ENCODE peak calls at places on chromosomes 12 and 14, in five cellular contexts. Q, P, I, Y and G are unnamed samples.

GRCh38 chr12:125861299-125862281 is 796.4 kb downstream of the AACS start:
- DNase-seq in Q (no peak), P (no peak), I (no peak), Y (no peak), G (no peak)

GRCh38 chr12:59077153-59077930 is 157.0 kb upstream of the LRIG3 start:
- DNase-seq in Q (no peak), P (no peak), I (peak), Y (peak), G (no peak)

GRCh38 chr14:106174206-106174605 is 647.8 kb downstream of the TMEM121 start:
- DNase-seq in Q (no peak), P (no peak), I (no peak), Y (no peak), G (no peak)

GRCh38 chr12:24778486-24779304 is 170.2 kb downstream of the BCAT1 start:
- DNase-seq in Q (peak), P (no peak), I (peak), Y (peak), G (peak)

GRCh38 chr14:89251066-89251465 is 166.0 kb downstream of the FOXN3 start:
- DNase-seq in Q (no peak), P (no peak), I (peak), Y (peak), G (peak)

GRCh38 chr14:70563417-70563816 is 28.6 kb upstream of the ADAM20 start:
- DNase-seq in Q (no peak), P (no peak), I (no peak), Y (no peak), G (no peak)

GRCh38 chr12:90833228-90833627 is 121.7 kb downstream of the CCER1 start:
- DNase-seq in Q (no peak), P (no peak), I (no peak), Y (no peak), G (no peak)

GRCh38 chr12:53300187-53300586 is 692 bp downstream of the MYG1 start:
- DNase-seq in Q (no peak), P (no peak), I (peak), Y (peak), G (no peak)

GRCh38 chr14:104443391-104444158 is 136.0 kb upstream of the C14orf180 start:
- DNase-seq in Q (no peak), P (peak), I (no peak), Y (no peak), G (peak)

GRCh38 chr14:89245802-89246201 is 171.2 kb downstream of the FOXN3 start:
- DNase-seq in Q (no peak), P (no peak), I (no peak), Y (no peak), G (no peak)

GRCh38 chr12:87270894-87271293 is 758.3 kb downstream of the C12orf50 start:
- DNase-seq in Q (peak), P (no peak), I (peak), Y (no peak), G (peak)

GRCh38 chr14:68891851-68892660 is 87.0 kb downstream of the ACTN1 start:
- DNase-seq in Q (no peak), P (no peak), I (peak), Y (peak), G (no peak)

GRCh38 chr14:71130491-71131179 is 223.4 kb downstream of the PCNX1 start:
- DNase-seq in Q (no peak), P (peak), I (peak), Y (peak), G (peak)

GRCh38 chr14:67170706-67171105 is 18.5 kb upstream of the GARIN2 start:
- DNase-seq in Q (no peak), P (no peak), I (peak), Y (peak), G (no peak)

GRCh38 chr12:112937741-112938719 is at the start of gene OAS3:
- DNase-seq in Q (no peak), P (peak), I (peak), Y (peak), G (peak)

GRCh38 chr12:71195338-71195896 is 37.6 kb upstream of the TSPAN8 start:
- DNase-seq in Q (no peak), P (no peak), I (no peak), Y (no peak), G (no peak)

GRCh38 chr14:22518073-22518472 is 71.0 kb downstream of the DAD1 start:
- DNase-seq in Q (peak), P (no peak), I (no peak), Y (no peak), G (no peak)

GRCh38 chr14:51333901-51334432 is 93.9 kb downstream of the TMX1 start:
- DNase-seq in Q (no peak), P (no peak), I (peak), Y (no peak), G (no peak)

GRCh38 chr14:35877276-35877675 is 51.1 kb downstream of the BRMS1L start:
- DNase-seq in Q (no peak), P (no peak), I (no peak), Y (no peak), G (no peak)

GRCh38 chr14:87102979-87103378 is 890.0 kb downstream of the GALC start:
- DNase-seq in Q (no peak), P (no peak), I (peak), Y (peak), G (no peak)
- H2BK5ac ChIP-seq in Q (no peak), P (no peak), I (peak), Y (no peak), G (no peak)

GRCh38 chr12:51534675-51535074 is 56.4 kb upstream of the SCN8A start:
- DNase-seq in Q (no peak), P (no peak), I (no peak), Y (no peak), G (no peak)
- H2AFZ ChIP-seq in Q (no peak), P (no peak), I (peak), Y (no peak), G (no peak)

GRCh38 chr12:99213047-99213446 is 434.5 kb upstream of the GARIN6 start:
- DNase-seq in Q (no peak), P (no peak), I (no peak), Y (no peak), G (no peak)

DNA sequence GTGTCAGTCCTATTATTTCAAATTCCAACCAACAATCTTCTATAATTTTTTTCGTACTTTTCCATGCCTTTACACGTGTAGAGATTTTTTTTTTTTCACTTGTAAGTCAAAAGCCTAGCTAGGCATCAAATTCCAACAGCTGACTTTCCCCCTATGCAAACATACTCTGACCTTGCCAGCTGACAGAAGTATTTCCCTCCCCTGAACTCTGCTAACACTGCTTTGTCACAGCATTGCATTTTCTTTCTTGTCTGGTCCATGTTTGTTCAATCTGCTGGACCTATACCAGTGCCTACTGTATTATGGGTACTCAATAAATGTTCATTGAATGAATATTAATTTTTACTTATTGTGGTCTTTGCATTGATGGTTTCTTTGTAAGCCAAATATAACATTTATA is 435.3 kb upstream of the GARIN6 start:
- DNase-seq in Q (no peak), P (no peak), I (no peak), Y (no peak), G (no peak)
- H2BK5ac ChIP-seq in Q (no peak), P (no peak), I (no peak), Y (no peak), G (no peak)

GRCh38 chr12:15879413-15879812 is 2.8 kb upstream of the STRAP start:
- DNase-seq in Q (no peak), P (no peak), I (no peak), Y (no peak), G (no peak)

GRCh38 chr12:15875863-15876262 is 6.3 kb upstream of the STRAP start:
- DNase-seq in Q (no peak), P (no peak), I (no peak), Y (no peak), G (no peak)

GRCh38 chr12:15882055-15882971 is at the start of gene STRAP:
- DNase-seq in Q (peak), P (peak), I (peak), Y (peak), G (peak)

GRCh38 chr12:15883536-15883935 is 1.3 kb downstream of the STRAP start:
- DNase-seq in Q (no peak), P (no peak), I (peak), Y (peak), G (no peak)

GRCh38 chr12:15880721-15881120 is 1.5 kb upstream of the STRAP start:
- DNase-seq in Q (no peak), P (no peak), I (no peak), Y (no peak), G (no peak)
- H2AFZ ChIP-seq in Q (no peak), P (peak), I (no peak), Y (no peak), G (no peak)

GRCh38 chr12:27523642-27524488 is at the start of gene PPFIBP1:
- DNase-seq in Q (peak), P (peak), I (peak), Y (peak), G (peak)
- H2BK5ac ChIP-seq in Q (peak), P (peak), I (peak), Y (no peak), G (peak)